ENCODE peak calls at places on chromosomes 5 and 9, in nine cellular contexts. N is pons; O is NCI-H446 treated with DMSO at 0.1 percent for 48 hours; S is cardiac muscle cell; F is SJSA1; Q is CD8-positive, alpha-beta T cell; A is iPS-NIHi11; G is Peyer's patch; M is amniotic stem cell. P is an unnamed sample.

GRCh38 chr5:103041071-103041676 is 78.8 kb downstream of the GIN1 start:
- DNase-seq in N (peak; percentile 48), O (peak; percentile 72), S (peak; percentile 74), F (peak; percentile 34), Q (no peak), A (no peak), G (no peak), M (no peak), P (peak; percentile 10)

GRCh38 chr5:51622161-51622790 is 239.0 kb downstream of the ISL1 start:
- DNase-seq in N (no peak), O (no peak), S (no peak), F (no peak), Q (no peak), A (no peak), G (no peak), M (no peak), P (no peak)

GRCh38 chr9:121822093-121823085 is 171.0 kb downstream of the DAB2IP start:
- DNase-seq in N (no peak), O (no peak), S (no peak), F (no peak), Q (no peak), A (no peak), G (no peak), M (no peak), P (no peak)

GRCh38 chr5:172123269-172123692 is 64.7 kb downstream of the STK10 start:
- DNase-seq in N (peak; percentile 91), O (peak; percentile 44), S (peak; percentile 86), F (peak; percentile 55), Q (no peak), A (peak; percentile 61), G (no peak), M (peak; percentile 33), P (peak; percentile 92)

GRCh38 chr5:36152324-36153298 is 700 bp downstream of the SKP2 start:
- DNase-seq in N (no peak), O (no peak), S (peak; percentile 35), F (peak; percentile 61), Q (no peak), A (peak; percentile 17), G (no peak), M (no peak), P (no peak)

GRCh38 chr9:18520395-18520794 is 46.4 kb downstream of the ADAMTSL1 start:
- DNase-seq in N (no peak), O (peak; percentile 6), S (no peak), F (no peak), Q (no peak), A (no peak), G (no peak), M (no peak), P (no peak)

GRCh38 chr5:103617913-103618312 is 55.3 kb upstream of the NUDT12 start:
- DNase-seq in N (no peak), O (no peak), S (no peak), F (no peak), Q (no peak), A (no peak), G (no peak), M (no peak), P (no peak)

GRCh38 chr5:115543931-115544370 is 624 bp downstream of the FEM1C start:
- DNase-seq in N (peak; percentile 72), O (no peak), S (peak; percentile 67), F (peak; percentile 74), Q (peak; percentile 24), A (peak; percentile 20), G (no peak), M (peak; percentile 26), P (no peak)

GRCh38 chr9:88037285-88037845 is 63.0 kb upstream of the CDK20 start:
- DNase-seq in N (no peak), O (no peak), S (no peak), F (no peak), Q (no peak), A (no peak), G (no peak), M (no peak), P (no peak)

GRCh38 chr9:126551812-126552211 is 61.9 kb upstream of the LMX1B start:
- DNase-seq in N (no peak), O (no peak), S (no peak), F (no peak), Q (no peak), A (no peak), G (no peak), M (no peak), P (no peak)

GRCh38 chr5:40551706-40552557 is 127.8 kb upstream of the PTGER4 start:
- DNase-seq in N (peak; percentile 48), O (no peak), S (peak; percentile 93), F (peak; percentile 93), Q (no peak), A (no peak), G (no peak), M (peak; percentile 77), P (no peak)

GRCh38 chr5:173742432-173742816 is 126.0 kb upstream of the BOD1 start:
- DNase-seq in N (no peak), O (no peak), S (no peak), F (no peak), Q (no peak), A (no peak), G (no peak), M (no peak), P (no peak)

GRCh38 chr9:83649080-83649479 is 26.1 kb downstream of the IDNK start:
- DNase-seq in N (peak; percentile 22), O (no peak), S (peak; percentile 63), F (peak; percentile 21), Q (peak; percentile 68), A (peak; percentile 83), G (peak; percentile 85), M (no peak), P (peak; percentile 20)